ENCODE peak calls at places on chromosome 11, in ten cellular contexts. R is lower lobe of right lung; U is heart right ventricle; D is small intestine; M is GM12878; K is CD8-positive, alpha-beta memory T cell; P is heart left ventricle; Y is ovary; L is pancreas; B is RWPE1. W is an unnamed sample.

GRCh38 chr11:46618789-46619188 is 1.4 kb downstream of the ATG13 start:
- DNase-seq in R (no peak), U (no peak), D (peak), M (no peak), K (no peak), P (no peak), Y (no peak), L (no peak), B (no peak), W (no peak)

GRCh38 chr11:15941206-15941770 is 415.1 kb downstream of the SOX6 start:
- DNase-seq in R (no peak), U (no peak), D (no peak), M (no peak), K (no peak), P (peak), Y (no peak), L (no peak), B (peak), W (no peak)

GRCh38 chr11:97860237-97860636 is 1160.5 kb upstream of the CNTN5 start:
- DNase-seq in R (no peak), U (no peak), D (no peak), M (no peak), K (no peak), P (no peak), Y (no peak), L (no peak), B (no peak), W (no peak)

GRCh38 chr11:47904048-47904447 is 55.9 kb upstream of the NUP160 start:
- DNase-seq in R (no peak), U (no peak), D (no peak), M (no peak), K (no peak), P (no peak), Y (no peak), L (no peak), B (no peak), W (no peak)

GRCh38 chr11:112822478-112823274 is 138.5 kb upstream of the NCAM1 start:
- DNase-seq in R (no peak), U (no peak), D (peak), M (no peak), K (no peak), P (no peak), Y (no peak), L (no peak), B (no peak), W (no peak)

GRCh38 chr11:111540114-111540920 is at the start of gene LAYN:
- DNase-seq in R (peak), U (peak), D (no peak), M (no peak), K (no peak), P (peak), Y (peak), L (peak), B (no peak), W (peak)

GRCh38 chr11:132898021-132898420 is 634.3 kb downstream of the OPCML start:
- DNase-seq in R (no peak), U (no peak), D (no peak), M (no peak), K (no peak), P (no peak), Y (no peak), L (no peak), B (no peak), W (no peak)

GRCh38 chr11:114317738-114318137 is 21.5 kb downstream of the NNMT start:
- DNase-seq in R (no peak), U (peak), D (no peak), M (no peak), K (no peak), P (no peak), Y (peak), L (no peak), B (no peak), W (no peak)

GRCh38 chr11:2796508-2797180 is 88.9 kb downstream of the CDKN1C start:
- DNase-seq in R (peak), U (no peak), D (no peak), M (no peak), K (peak), P (peak), Y (peak), L (peak), B (no peak), W (no peak)

GRCh38 chr11:78630561-78631303 is 56.1 kb upstream of the NARS2 start:
- DNase-seq in R (no peak), U (no peak), D (no peak), M (no peak), K (no peak), P (no peak), Y (no peak), L (no peak), B (no peak), W (no peak)

GRCh38 chr11:116107229-116107628 is 603.0 kb upstream of the CADM1 start:
- DNase-seq in R (no peak), U (no peak), D (no peak), M (no peak), K (no peak), P (no peak), Y (no peak), L (no peak), B (no peak), W (no peak)

GRCh38 chr11:73521621-73522020 is 76.3 kb downstream of the FAM168A start:
- DNase-seq in R (no peak), U (no peak), D (no peak), M (peak), K (no peak), P (no peak), Y (no peak), L (no peak), B (no peak), W (no peak)

GRCh38 chr11:126415128-126415527 is 59.6 kb downstream of the ST3GAL4 start:
- DNase-seq in R (peak), U (peak), D (peak), M (no peak), K (no peak), P (peak), Y (peak), L (no peak), B (no peak), W (peak)

GRCh38 chr11:133541331-133542095 is 9.2 kb upstream of the OPCML start:
- DNase-seq in R (no peak), U (no peak), D (no peak), M (no peak), K (no peak), P (no peak), Y (no peak), L (no peak), B (no peak), W (no peak)

GRCh38 chr11:113273720-113274119 is 40.7 kb upstream of the TTC12 start:
- DNase-seq in R (no peak), U (no peak), D (no peak), M (no peak), K (no peak), P (no peak), Y (no peak), L (no peak), B (no peak), W (no peak)

GRCh38 chr11:122113836-122114235 is 2.2 kb downstream of the BLID start:
- DNase-seq in R (no peak), U (no peak), D (no peak), M (no peak), K (no peak), P (no peak), Y (no peak), L (no peak), B (no peak), W (no peak)

GRCh38 chr11:3218483-3219280 is at the start of gene MRGPRG:
- DNase-seq in R (no peak), U (no peak), D (no peak), M (no peak), K (no peak), P (no peak), Y (no peak), L (no peak), B (no peak), W (no peak)

GRCh38 chr11:34309970-34310369 is 47.8 kb downstream of the ABTB2 start:
- DNase-seq in R (no peak), U (no peak), D (peak), M (no peak), K (no peak), P (no peak), Y (no peak), L (no peak), B (no peak), W (no peak)

GRCh38 chr11:117815262-117815803 is 9.2 kb downstream of the FXYD2 start:
- DNase-seq in R (peak), U (no peak), D (peak), M (peak), K (peak), P (peak), Y (no peak), L (peak), B (no peak), W (peak)

GRCh38 chr11:130023204-130023603 is 20.6 kb upstream of the PRDM10 start:
- DNase-seq in R (no peak), U (no peak), D (no peak), M (peak), K (no peak), P (no peak), Y (no peak), L (no peak), B (peak), W (no peak)

GRCh38 chr11:21556936-21557335 is 635.9 kb upstream of the ANO5 start:
- DNase-seq in R (no peak), U (no peak), D (no peak), M (no peak), K (no peak), P (no peak), Y (no peak), L (no peak), B (no peak), W (no peak)

GRCh38 chr11:31500560-31500959 is 8.9 kb downstream of the IMMP1L start:
- DNase-seq in R (no peak), U (no peak), D (no peak), M (no peak), K (no peak), P (no peak), Y (no peak), L (no peak), B (no peak), W (no peak)

GRCh38 chr11:282171-282570 is 4.0 kb downstream of the NLRP6 start:
- DNase-seq in R (no peak), U (no peak), D (peak), M (no peak), K (no peak), P (no peak), Y (no peak), L (no peak), B (no peak), W (no peak)

GRCh38 chr11:122100222-122101080 is 15.6 kb downstream of the BLID start:
- DNase-seq in R (no peak), U (peak), D (no peak), M (no peak), K (no peak), P (peak), Y (peak), L (peak), B (no peak), W (peak)

GRCh38 chr11:120239713-120240640 is at the start of gene POU2F3:
- DNase-seq in R (peak), U (no peak), D (peak), M (no peak), K (no peak), P (no peak), Y (no peak), L (no peak), B (no peak), W (no peak)

GRCh38 chr11:2783536-2784082 is 83.8 kb upstream of the KCNQ1OT1 start:
- DNase-seq in R (no peak), U (no peak), D (no peak), M (no peak), K (no peak), P (no peak), Y (no peak), L (no peak), B (no peak), W (no peak)

GRCh38 chr11:119417726-119418540 is 5.0 kb downstream of the THY1 start:
- DNase-seq in R (no peak), U (no peak), D (no peak), M (no peak), K (no peak), P (no peak), Y (no peak), L (no peak), B (peak), W (no peak)

GRCh38 chr11:92453055-92453454 is 228.4 kb downstream of the FAT3 start:
- DNase-seq in R (no peak), U (no peak), D (no peak), M (no peak), K (no peak), P (no peak), Y (no peak), L (no peak), B (peak), W (no peak)

GRCh38 chr11:6855971-6856542 is 6.8 kb upstream of the OR10A2 start:
- DNase-seq in R (no peak), U (no peak), D (peak), M (no peak), K (no peak), P (no peak), Y (no peak), L (no peak), B (peak), W (no peak)

GRCh38 chr11:111310723-111311122 is 12.4 kb downstream of the POU2AF3 start:
- DNase-seq in R (no peak), U (no peak), D (no peak), M (no peak), K (no peak), P (no peak), Y (no peak), L (no peak), B (no peak), W (no peak)

GRCh38 chr11:17631702-17632365 is 84.8 kb downstream of the OTOG start:
- DNase-seq in R (no peak), U (no peak), D (no peak), M (no peak), K (no peak), P (no peak), Y (no peak), L (no peak), B (no peak), W (no peak)

GRCh38 chr11:126840201-126840886 is 160.2 kb downstream of the KIRREL3 start:
- DNase-seq in R (no peak), U (no peak), D (no peak), M (no peak), K (no peak), P (no peak), Y (no peak), L (no peak), B (no peak), W (no peak)

GRCh38 chr11:6418199-6418957 is 516 bp downstream of the APBB1 start:
- DNase-seq in R (no peak), U (peak), D (peak), M (no peak), K (no peak), P (no peak), Y (no peak), L (peak), B (no peak), W (peak)

GRCh38 chr11:125313271-125314222 is 149.0 kb downstream of the PKNOX2 start:
- DNase-seq in R (no peak), U (peak), D (no peak), M (no peak), K (no peak), P (peak), Y (no peak), L (no peak), B (no peak), W (no peak)

GRCh38 chr11:60910281-60910687 is 3.7 kb upstream of the TMEM109 start:
- DNase-seq in R (no peak), U (no peak), D (no peak), M (peak), K (no peak), P (no peak), Y (no peak), L (no peak), B (no peak), W (no peak)

GRCh38 chr11:79179087-79179486 is 261.7 kb downstream of the TENM4 start:
- DNase-seq in R (no peak), U (no peak), D (no peak), M (no peak), K (no peak), P (no peak), Y (no peak), L (no peak), B (no peak), W (no peak)

DNA sequence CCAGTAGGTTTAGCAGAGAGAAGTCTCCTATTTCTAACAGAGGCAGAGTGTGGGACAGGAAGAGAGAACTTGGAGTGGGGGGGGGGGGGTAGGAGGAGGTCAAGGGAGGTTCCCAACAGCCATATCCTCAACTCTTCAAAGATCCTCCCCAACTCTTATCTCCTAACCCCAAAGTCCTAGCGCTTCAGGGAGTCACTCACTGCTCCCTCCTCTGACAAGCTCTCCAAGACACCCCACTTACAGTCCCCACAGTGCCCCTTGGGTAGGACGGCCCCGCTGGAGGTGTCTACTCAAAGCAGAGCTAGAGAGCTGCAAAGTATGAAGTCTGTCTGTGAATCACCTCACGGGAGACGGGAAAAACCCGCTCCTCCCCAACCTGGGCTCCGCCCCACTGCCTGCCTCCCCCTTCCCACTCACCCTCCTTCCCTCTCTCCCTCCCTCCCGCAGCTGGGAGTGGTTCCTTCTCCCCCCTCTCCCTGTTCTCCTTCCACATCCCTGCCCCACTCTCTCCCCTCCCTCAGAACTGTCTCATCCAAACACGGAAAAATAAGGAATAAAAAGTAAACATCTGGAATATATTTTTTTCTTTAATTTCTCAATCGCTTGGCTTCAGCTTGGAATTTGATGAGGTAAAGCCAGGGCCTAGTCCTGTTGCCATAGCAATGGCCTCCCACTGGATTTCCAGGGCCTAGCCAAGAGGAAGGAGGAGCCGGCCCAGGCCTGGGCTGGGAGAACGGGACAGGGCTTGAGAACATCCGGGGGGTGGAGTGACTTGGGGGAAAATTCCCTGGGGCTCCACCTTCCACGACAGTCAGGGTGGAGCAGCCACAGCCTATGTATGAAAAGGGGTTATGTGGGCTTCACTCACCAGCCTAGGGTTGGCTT is 2.5 kb downstream of the TNKS1BP1 start:
- DNase-seq in R (peak), U (peak), D (peak), M (no peak), K (no peak), P (peak), Y (peak), L (peak), B (peak), W (peak)
- H3K27ac ChIP-seq in R (peak), U (peak), D (peak), M (no peak), K (peak), P (peak), Y (peak), L (peak), B (peak), W (peak)

GRCh38 chr11:67423891-67424613 is 4.2 kb upstream of the RPS6KB2 start:
- DNase-seq in R (no peak), U (no peak), D (no peak), M (no peak), K (no peak), P (no peak), Y (no peak), L (no peak), B (no peak), W (no peak)
- H3K27ac ChIP-seq in R (no peak), U (no peak), D (no peak), M (no peak), K (no peak), P (no peak), Y (no peak), L (no peak), B (peak), W (no peak)

GRCh38 chr11:128300785-128301184 is 286.6 kb downstream of the ETS1 start:
- DNase-seq in R (no peak), U (no peak), D (no peak), M (no peak), K (no peak), P (no peak), Y (no peak), L (no peak), B (no peak), W (no peak)
- H3K27ac ChIP-seq in R (no peak), U (no peak), D (no peak), M (no peak), K (peak), P (no peak), Y (no peak), L (no peak), B (no peak), W (no peak)

GRCh38 chr11:8808226-8808585 is 102.8 kb upstream of the AKIP1 start:
- DNase-seq in R (no peak), U (no peak), D (no peak), M (no peak), K (no peak), P (no peak), Y (no peak), L (peak), B (peak), W (no peak)
- H3K27ac ChIP-seq in R (peak), U (peak), D (peak), M (no peak), K (no peak), P (peak), Y (peak), L (peak), B (peak), W (peak)

DNA sequence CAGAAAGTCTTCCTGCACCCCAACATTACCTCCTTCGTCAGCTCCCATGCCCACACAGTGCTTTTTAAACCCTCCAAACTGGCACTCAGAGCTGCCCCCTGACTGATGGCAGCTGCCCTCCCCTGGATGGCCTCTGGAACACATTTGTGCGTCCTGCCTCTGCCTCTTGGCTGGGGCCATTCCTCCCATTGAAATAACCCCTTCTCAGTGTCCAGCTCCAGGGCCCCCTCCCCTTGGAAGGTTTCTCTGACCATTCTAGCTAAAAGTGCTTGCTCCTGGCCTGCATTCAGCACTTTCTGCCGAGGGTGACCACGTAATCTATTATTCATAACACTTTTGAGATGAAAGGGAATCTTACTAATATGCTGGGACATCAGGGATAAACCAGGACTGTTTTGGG is 130.0 kb downstream of the PARVA start:
- DNase-seq in R (no peak), U (no peak), D (no peak), M (no peak), K (no peak), P (no peak), Y (no peak), L (no peak), B (no peak), W (no peak)
- H3K27ac ChIP-seq in R (no peak), U (peak), D (no peak), M (no peak), K (no peak), P (no peak), Y (no peak), L (no peak), B (no peak), W (no peak)

DNA sequence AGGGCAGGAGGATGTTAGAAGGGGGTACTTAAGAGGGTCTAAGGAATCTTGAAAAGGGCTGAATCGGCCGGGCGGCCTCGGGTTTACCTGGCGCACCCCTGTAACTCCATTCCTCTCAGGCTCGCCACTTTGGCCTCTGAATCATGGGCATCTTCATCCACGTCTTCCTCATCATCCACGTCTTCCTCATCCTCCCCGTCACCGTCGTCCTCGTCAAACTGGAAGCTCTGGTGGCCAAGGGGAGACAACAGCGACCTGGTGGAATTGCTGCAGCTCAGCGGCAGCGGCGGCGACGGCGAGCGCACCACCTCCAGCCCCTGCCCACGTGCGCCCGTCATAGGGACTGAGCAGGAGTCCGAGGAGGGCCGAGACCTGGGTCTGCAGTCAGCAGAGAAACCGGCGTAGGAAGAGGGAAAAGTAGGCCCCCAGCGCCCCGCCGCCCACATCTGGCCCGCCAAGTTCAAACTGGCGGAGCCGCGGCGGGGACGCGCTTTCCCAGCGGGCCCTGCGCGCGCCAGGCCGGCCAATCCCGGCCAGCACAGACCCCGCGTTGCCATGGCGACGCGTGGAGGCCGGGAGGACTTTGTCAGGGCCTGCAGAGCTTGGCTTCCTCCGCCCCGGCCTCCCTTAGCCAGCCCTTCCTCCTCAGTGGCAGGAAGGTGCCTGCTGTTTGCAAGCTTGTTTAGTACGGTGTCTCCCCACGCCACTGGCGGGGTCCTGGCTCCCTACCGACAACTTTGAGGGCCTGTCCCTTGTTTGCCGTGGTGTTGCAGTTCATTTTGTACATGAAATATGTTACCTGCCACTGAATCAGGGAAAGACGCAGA is at the start of gene CCDC34:
- DNase-seq in R (peak), U (peak), D (peak), M (peak), K (peak), P (peak), Y (peak), L (peak), B (peak), W (peak)
- H3K27ac ChIP-seq in R (peak), U (peak), D (peak), M (peak), K (peak), P (peak), Y (no peak), L (peak), B (peak), W (peak)

W was measured in caudate nucleus.